ENCODE peak calls at places on chromosomes 4 and X, in eight cellular contexts. S is foreskin fibroblast, I is thoracic aorta, Z is natural killer cell, F is B cell, T is mesothelial cell of epicardium, K is cardiac muscle cell, G is BJ. A is an unnamed sample.

GRCh38 chrX:16258936-16259335 is 91.7 kb downstream of the MAGEB17 start:
- DNase-seq in S (no peak), I (no peak), Z (no peak), F (no peak), T (no peak), K (no peak), G (no peak), A (no peak)

GRCh38 chrX:13515181-13515930 is 54.0 kb upstream of the EGFL6 start:
- DNase-seq in S (peak), I (no peak), Z (no peak), F (no peak), T (no peak), K (no peak), G (peak), A (no peak)

GRCh38 chr4:41597494-41597893 is 59.5 kb downstream of the LIMCH1 start:
- DNase-seq in S (no peak), I (no peak), Z (no peak), F (no peak), T (no peak), K (no peak), G (no peak), A (no peak)

GRCh38 chr4:1727117-1728031 is 6.1 kb downstream of the TACC3 start:
- DNase-seq in S (peak), I (no peak), Z (no peak), F (no peak), T (no peak), K (peak), G (no peak), A (peak)

GRCh38 chrX:131513159-131513914 is 30.5 kb upstream of the OR13H1 start:
- DNase-seq in S (no peak), I (no peak), Z (no peak), F (no peak), T (no peak), K (no peak), G (no peak), A (no peak)

GRCh38 chr4:61545902-61546498 is 345.9 kb downstream of the ADGRL3 start:
- DNase-seq in S (no peak), I (no peak), Z (no peak), F (no peak), T (no peak), K (no peak), G (no peak), A (no peak)

GRCh38 chr4:160175064-160175643 is 1072.3 kb downstream of the RAPGEF2 start:
- DNase-seq in S (no peak), I (no peak), Z (no peak), F (no peak), T (no peak), K (no peak), G (no peak), A (no peak)

GRCh38 chrX:9876205-9876604 is 90.0 kb downstream of the SHROOM2 start:
- DNase-seq in S (no peak), I (no peak), Z (no peak), F (no peak), T (no peak), K (no peak), G (no peak), A (no peak)

GRCh38 chr4:79852305-79852730 is 220.7 kb downstream of the ANTXR2 start:
- DNase-seq in S (peak), I (no peak), Z (no peak), F (no peak), T (no peak), K (peak), G (no peak), A (no peak)

DNA sequence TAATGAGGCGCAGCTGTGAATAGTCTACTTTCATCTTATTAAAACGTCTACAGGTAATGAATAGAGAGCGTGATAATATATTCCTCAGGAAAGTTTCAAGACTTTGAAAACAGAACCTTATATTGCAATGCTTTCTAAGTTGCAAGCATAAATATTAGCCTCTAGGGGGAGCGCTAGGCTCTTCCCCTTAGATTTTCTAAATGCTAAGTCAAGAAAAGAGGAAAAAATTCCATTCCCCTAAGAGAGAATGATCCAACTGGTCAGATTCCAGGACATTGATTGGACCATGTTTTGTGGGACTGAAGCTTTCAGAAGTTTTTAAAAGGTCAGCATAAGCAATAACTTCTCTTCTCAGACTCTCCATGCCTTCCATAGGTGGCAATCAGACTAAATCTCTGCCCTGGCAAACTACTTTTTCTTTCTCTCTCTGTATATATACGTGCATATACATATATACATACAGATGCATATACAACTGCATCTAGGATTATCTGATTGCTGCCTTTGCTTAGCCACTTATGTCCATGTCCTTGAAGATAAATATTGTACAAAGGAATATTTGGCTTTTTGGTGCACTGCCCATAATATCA is 492.9 kb downstream of the INPP4B start:
- DNase-seq in S (peak), I (no peak), Z (no peak), F (no peak), T (no peak), K (peak), G (no peak), A (peak)
- TF ChIP-seq CTCF in S (peak), I (peak), Z (peak), F (peak), T (peak), K (peak), G (peak), A (peak)

GRCh38 chrX:34338046-34338445 is 205.9 kb upstream of the FAM47A start:
- DNase-seq in S (no peak), I (no peak), Z (no peak), F (no peak), T (no peak), K (no peak), G (no peak), A (no peak)

GRCh38 chrX:34332336-34332735 is 200.2 kb upstream of the FAM47A start:
- DNase-seq in S (no peak), I (no peak), Z (no peak), F (no peak), T (no peak), K (no peak), G (no peak), A (no peak)
- TF ChIP-seq CTCF in S (no peak), I (no peak), Z (no peak), F (no peak), T (no peak), K (peak), G (peak), A (peak)

GRCh38 chrX:71872542-71873458 is 37.8 kb upstream of the NHSL2 start:
- DNase-seq in S (no peak), I (no peak), Z (no peak), F (no peak), T (no peak), K (no peak), G (no peak), A (no peak)

GRCh38 chrX:71873459-71873833 is 37.2 kb upstream of the NHSL2 start:
- DNase-seq in S (no peak), I (no peak), Z (no peak), F (no peak), T (no peak), K (no peak), G (no peak), A (no peak)

GRCh38 chrX:71871367-71871766 is 39.3 kb upstream of the NHSL2 start:
- DNase-seq in S (no peak), I (no peak), Z (no peak), F (no peak), T (no peak), K (peak), G (no peak), A (peak)

GRCh38 chrX:71867680-71868079 is 43.0 kb upstream of the NHSL2 start:
- DNase-seq in S (no peak), I (no peak), Z (no peak), F (no peak), T (no peak), K (no peak), G (no peak), A (no peak)

GRCh38 chrX:71870337-71871098 is 40.1 kb upstream of the NHSL2 start:
- DNase-seq in S (peak), I (no peak), Z (no peak), F (no peak), T (no peak), K (peak), G (no peak), A (no peak)
- TF ChIP-seq CTCF in S (no peak), I (no peak), Z (no peak), F (no peak), T (no peak), K (peak), G (peak), A (peak)

GRCh38 chrX:129658429-129658828 is 3.7 kb upstream of the APLN start:
- DNase-seq in S (no peak), I (no peak), Z (no peak), F (no peak), T (no peak), K (no peak), G (no peak), A (no peak)
- TF ChIP-seq CTCF in S (no peak), I (no peak), Z (no peak), F (no peak), T (no peak), K (no peak), G (no peak), A (no peak)

GRCh38 chr4:64157397-64157796 is 251.9 kb downstream of the TECRL start:
- DNase-seq in S (no peak), I (no peak), Z (no peak), F (no peak), T (no peak), K (no peak), G (no peak), A (no peak)

GRCh38 chr4:64156253-64156652 is 253.0 kb downstream of the TECRL start:
- DNase-seq in S (no peak), I (no peak), Z (no peak), F (no peak), T (no peak), K (no peak), G (no peak), A (no peak)

DNA sequence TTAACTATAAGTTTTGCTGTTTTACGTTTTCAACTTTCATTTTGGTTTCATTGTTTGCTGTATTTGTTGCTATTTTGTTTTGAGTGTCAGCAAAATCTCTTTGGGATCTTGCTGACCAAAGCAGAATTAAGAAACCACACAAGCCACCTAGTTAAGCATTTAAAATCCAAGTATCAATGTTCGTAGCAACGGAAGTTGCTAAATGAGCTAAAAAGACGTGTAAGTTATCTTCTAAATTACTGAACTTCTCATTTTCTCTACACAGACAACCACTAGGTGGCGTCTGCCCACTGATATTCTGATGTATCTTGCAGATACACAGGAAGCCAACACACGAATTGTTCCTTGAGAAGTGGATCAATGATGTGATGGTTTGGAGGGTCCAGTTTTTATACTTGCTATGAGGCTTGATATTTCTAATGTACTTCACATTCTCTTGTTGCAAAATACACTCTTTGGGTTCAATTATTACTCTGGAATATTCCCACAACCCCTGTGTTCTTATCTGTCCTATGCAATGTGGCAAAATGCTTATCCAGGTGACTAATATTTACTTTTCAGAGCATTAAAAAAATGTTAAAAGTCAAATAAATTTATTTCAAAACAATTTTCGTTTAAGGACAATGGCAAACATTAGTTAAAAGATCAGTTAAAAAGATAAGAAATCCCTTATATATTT is 250.5 kb downstream of the TECRL start:
- DNase-seq in S (peak), I (no peak), Z (no peak), F (peak), T (no peak), K (peak), G (no peak), A (peak)
- TF ChIP-seq CTCF in S (peak), I (peak), Z (peak), F (peak), T (peak), K (peak), G (peak), A (peak)

DNA sequence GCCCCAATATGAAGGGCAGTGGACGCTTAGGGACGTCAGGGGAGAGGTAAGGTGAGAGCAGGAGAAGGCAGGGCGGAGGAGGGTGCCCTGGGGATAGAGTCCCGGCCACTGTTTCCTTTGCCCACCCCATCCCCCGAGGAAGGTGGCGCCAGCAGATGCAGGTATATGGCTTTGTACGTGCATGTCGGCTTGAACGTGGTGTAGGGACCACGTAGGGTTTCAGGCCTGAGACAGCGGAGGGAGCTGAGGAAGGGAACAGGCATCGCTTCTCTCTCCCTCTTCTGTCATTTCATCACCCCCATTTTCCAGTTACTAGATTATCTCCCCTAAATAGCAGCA is 97.9 kb downstream of the PHKA2 start:
- DNase-seq in S (peak), I (no peak), Z (peak), F (no peak), T (no peak), K (no peak), G (no peak), A (no peak)
- TF ChIP-seq CTCF in S (no peak), I (no peak), Z (no peak), F (no peak), T (no peak), K (no peak), G (no peak), A (no peak)

GRCh38 chrX:133171962-133172708 is 46.0 kb downstream of the TFDP3 start:
- DNase-seq in S (no peak), I (no peak), Z (no peak), F (no peak), T (no peak), K (peak), G (no peak), A (no peak)
- TF ChIP-seq CTCF in S (no peak), I (no peak), Z (no peak), F (no peak), T (peak), K (peak), G (no peak), A (peak)